ENCODE peak calls at places on chromosomes 3 and 15, in five cellular contexts. One of them, this sample, is unnamed.

GRCh38 chr15:101578443-101578894 is 73.7 kb downstream of the TM2D3 start:
- DNase-seq in fibroblast of lung: no peak
- DNase-seq in RWPE1: no peak
- DNase-seq in effector memory CD4-positive, alpha-beta T cell: no peak
- DNase-seq in CD4-positive, CD25-positive, alpha-beta regulatory T cell: peak; percentile 37
- DNase-seq in this sample: no peak

GRCh38 chr15:63080638-63081250 is 38.2 kb downstream of the TPM1 start:
- DNase-seq in CD4-positive, CD25-positive, alpha-beta regulatory T cell: no peak
- DNase-seq in RWPE1: no peak
- DNase-seq in fibroblast of lung: no peak
- DNase-seq in effector memory CD4-positive, alpha-beta T cell: no peak
- DNase-seq in this sample: peak; percentile 68

GRCh38 chr3:147305533-147306241 is 100.7 kb downstream of the ZIC4 start:
- DNase-seq in RWPE1: no peak
- DNase-seq in fibroblast of lung: peak; percentile 63
- DNase-seq in effector memory CD4-positive, alpha-beta T cell: no peak
- DNase-seq in CD4-positive, CD25-positive, alpha-beta regulatory T cell: no peak
- DNase-seq in this sample: no peak

GRCh38 chr3:1953519-1953918 is 145.1 kb upstream of the CNTN4 start:
- DNase-seq in effector memory CD4-positive, alpha-beta T cell: no peak
- DNase-seq in fibroblast of lung: no peak
- DNase-seq in CD4-positive, CD25-positive, alpha-beta regulatory T cell: no peak
- DNase-seq in RWPE1: no peak
- DNase-seq in this sample: no peak

GRCh38 chr3:127951276-127951675 is 36.2 kb downstream of the KBTBD12 start:
- DNase-seq in effector memory CD4-positive, alpha-beta T cell: no peak
- DNase-seq in RWPE1: no peak
- DNase-seq in fibroblast of lung: peak; percentile 63
- DNase-seq in CD4-positive, CD25-positive, alpha-beta regulatory T cell: no peak
- DNase-seq in this sample: no peak

GRCh38 chr3:46484911-46485696 is 12.7 kb upstream of the RTP3 start:
- DNase-seq in CD4-positive, CD25-positive, alpha-beta regulatory T cell: no peak
- DNase-seq in RWPE1: no peak
- DNase-seq in fibroblast of lung: no peak
- DNase-seq in effector memory CD4-positive, alpha-beta T cell: no peak
- DNase-seq in this sample: no peak

GRCh38 chr3:197555281-197556261 is at the start of gene BDH1:
- DNase-seq in CD4-positive, CD25-positive, alpha-beta regulatory T cell: peak; percentile 75
- DNase-seq in fibroblast of lung: no peak
- DNase-seq in effector memory CD4-positive, alpha-beta T cell: peak; percentile 30
- DNase-seq in RWPE1: peak; percentile 41
- DNase-seq in this sample: no peak

GRCh38 chr15:63435416-63435815 is 53.8 kb upstream of the CA12 start:
- DNase-seq in RWPE1: no peak
- DNase-seq in fibroblast of lung: no peak
- DNase-seq in effector memory CD4-positive, alpha-beta T cell: no peak
- DNase-seq in CD4-positive, CD25-positive, alpha-beta regulatory T cell: no peak
- DNase-seq in this sample: no peak

GRCh38 chr15:47985568-47985967 is 135.2 kb upstream of the SLC24A5 start:
- DNase-seq in effector memory CD4-positive, alpha-beta T cell: no peak
- DNase-seq in fibroblast of lung: no peak
- DNase-seq in CD4-positive, CD25-positive, alpha-beta regulatory T cell: no peak
- DNase-seq in RWPE1: no peak
- DNase-seq in this sample: no peak

GRCh38 chr3:185527364-185527763 is 25.0 kb downstream of the LIPH start:
- DNase-seq in effector memory CD4-positive, alpha-beta T cell: no peak
- DNase-seq in fibroblast of lung: no peak
- DNase-seq in RWPE1: no peak
- DNase-seq in CD4-positive, CD25-positive, alpha-beta regulatory T cell: no peak
- DNase-seq in this sample: no peak

GRCh38 chr3:1439395-1439794 is 346.6 kb downstream of the CNTN6 start:
- DNase-seq in effector memory CD4-positive, alpha-beta T cell: no peak
- DNase-seq in CD4-positive, CD25-positive, alpha-beta regulatory T cell: no peak
- DNase-seq in fibroblast of lung: no peak
- DNase-seq in RWPE1: no peak
- DNase-seq in this sample: no peak

GRCh38 chr3:55724851-55725250 is 237.7 kb upstream of the WNT5A start:
- DNase-seq in CD4-positive, CD25-positive, alpha-beta regulatory T cell: no peak
- DNase-seq in effector memory CD4-positive, alpha-beta T cell: no peak
- DNase-seq in RWPE1: no peak
- DNase-seq in fibroblast of lung: no peak
- DNase-seq in this sample: no peak

GRCh38 chr3:146222204-146223046 is 28.5 kb downstream of the PLSCR4 start:
- DNase-seq in CD4-positive, CD25-positive, alpha-beta regulatory T cell: no peak
- DNase-seq in fibroblast of lung: peak; percentile 48
- DNase-seq in RWPE1: peak; percentile 3
- DNase-seq in effector memory CD4-positive, alpha-beta T cell: no peak
- DNase-seq in this sample: no peak

GRCh38 chr3:61730058-61730457 is 168.7 kb downstream of the PTPRG start:
- DNase-seq in effector memory CD4-positive, alpha-beta T cell: no peak
- DNase-seq in RWPE1: no peak
- DNase-seq in fibroblast of lung: no peak
- DNase-seq in CD4-positive, CD25-positive, alpha-beta regulatory T cell: no peak
- DNase-seq in this sample: no peak

GRCh38 chr3:177523072-177523675 is 325.9 kb upstream of the TBL1XR1 start:
- DNase-seq in fibroblast of lung: peak; percentile 71
- DNase-seq in CD4-positive, CD25-positive, alpha-beta regulatory T cell: no peak
- DNase-seq in effector memory CD4-positive, alpha-beta T cell: no peak
- DNase-seq in RWPE1: no peak
- DNase-seq in this sample: no peak

GRCh38 chr3:177523991-177524438 is 326.7 kb upstream of the TBL1XR1 start:
- DNase-seq in effector memory CD4-positive, alpha-beta T cell: no peak
- DNase-seq in fibroblast of lung: peak; percentile 44
- DNase-seq in RWPE1: peak; percentile 11
- DNase-seq in CD4-positive, CD25-positive, alpha-beta regulatory T cell: no peak
- DNase-seq in this sample: no peak

GRCh38 chr3:177522051-177522450 is 324.8 kb upstream of the TBL1XR1 start:
- DNase-seq in effector memory CD4-positive, alpha-beta T cell: no peak
- DNase-seq in CD4-positive, CD25-positive, alpha-beta regulatory T cell: no peak
- DNase-seq in RWPE1: no peak
- DNase-seq in fibroblast of lung: peak; percentile 76
- DNase-seq in this sample: no peak

GRCh38 chr3:177519588-177519987 is 322.3 kb upstream of the TBL1XR1 start:
- DNase-seq in effector memory CD4-positive, alpha-beta T cell: no peak
- DNase-seq in fibroblast of lung: no peak
- DNase-seq in CD4-positive, CD25-positive, alpha-beta regulatory T cell: no peak
- DNase-seq in RWPE1: no peak
- DNase-seq in this sample: no peak

GRCh38 chr3:177521305-177521704 is 324.0 kb upstream of the TBL1XR1 start:
- DNase-seq in RWPE1: peak; percentile 16
- DNase-seq in fibroblast of lung: no peak
- DNase-seq in CD4-positive, CD25-positive, alpha-beta regulatory T cell: no peak
- DNase-seq in effector memory CD4-positive, alpha-beta T cell: no peak
- DNase-seq in this sample: peak; percentile 72
- H3K27ac ChIP-seq in RWPE1: no peak overlapping the region
- H3K27ac ChIP-seq in fibroblast of lung: no peak overlapping the region
- H3K27ac ChIP-seq in CD4-positive, CD25-positive, alpha-beta regulatory T cell: no peak overlapping the region
- H3K27ac ChIP-seq in effector memory CD4-positive, alpha-beta T cell: no peak overlapping the region
- H3K27ac ChIP-seq in this sample: peak overlapping the region; percentile 1

DNA sequence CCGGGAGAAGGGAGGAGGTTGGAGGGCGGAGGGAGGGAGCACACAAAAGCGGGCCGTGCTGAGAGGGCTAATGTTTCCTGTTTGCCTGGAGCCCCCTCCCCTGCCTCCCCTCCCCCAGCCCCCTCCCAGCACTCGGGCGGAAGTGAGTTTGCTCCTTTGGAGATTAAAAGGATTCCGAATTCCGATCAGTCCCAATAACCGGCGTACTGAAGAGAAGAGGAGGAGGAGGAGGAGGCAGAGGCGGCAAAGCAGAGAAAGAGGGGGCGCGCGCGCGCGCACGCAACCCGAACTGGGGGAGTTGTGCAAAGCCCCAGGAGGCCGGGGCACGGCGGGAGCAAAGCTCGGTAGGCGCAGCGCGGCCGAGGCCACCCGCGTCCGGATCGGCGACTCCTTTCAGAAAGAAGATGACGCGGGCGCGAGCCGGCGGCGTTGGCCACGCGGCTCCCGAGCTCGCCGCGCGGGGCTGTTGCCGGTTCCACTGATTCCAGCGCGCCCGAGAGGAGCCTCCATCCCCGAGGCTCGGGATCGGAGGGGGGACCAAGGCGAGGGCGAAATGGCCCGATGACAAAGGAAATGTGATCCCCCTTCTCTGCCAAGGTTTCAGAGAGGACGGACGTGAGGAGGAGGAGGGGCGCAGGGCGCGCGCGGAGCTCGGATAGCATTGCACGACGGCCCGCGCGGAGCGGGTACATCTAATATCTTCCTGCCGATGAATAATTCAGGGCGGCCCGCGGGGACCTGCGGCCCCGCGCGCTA is 1.2 kb upstream of the TRIM71 start:
- DNase-seq in RWPE1: no peak
- DNase-seq in CD4-positive, CD25-positive, alpha-beta regulatory T cell: peak; percentile 48
- DNase-seq in fibroblast of lung: peak; percentile 26
- DNase-seq in effector memory CD4-positive, alpha-beta T cell: no peak
- DNase-seq in this sample: no peak
- H3K27ac ChIP-seq in RWPE1: no peak overlapping the region
- H3K27ac ChIP-seq in CD4-positive, CD25-positive, alpha-beta regulatory T cell: no peak overlapping the region
- H3K27ac ChIP-seq in fibroblast of lung: no peak overlapping the region
- H3K27ac ChIP-seq in effector memory CD4-positive, alpha-beta T cell: no peak overlapping the region
- H3K27ac ChIP-seq in this sample: no peak overlapping the region

GRCh38 chr3:189297957-189298356 is 126.2 kb downstream of the TPRG1 start:
- DNase-seq in effector memory CD4-positive, alpha-beta T cell: no peak
- DNase-seq in RWPE1: no peak
- DNase-seq in CD4-positive, CD25-positive, alpha-beta regulatory T cell: no peak
- DNase-seq in fibroblast of lung: peak; percentile 19
- DNase-seq in this sample: no peak
- H3K27ac ChIP-seq in effector memory CD4-positive, alpha-beta T cell: no peak overlapping the region
- H3K27ac ChIP-seq in RWPE1: peak overlapping the region; percentile 39
- H3K27ac ChIP-seq in CD4-positive, CD25-positive, alpha-beta regulatory T cell: no peak overlapping the region
- H3K27ac ChIP-seq in fibroblast of lung: no peak overlapping the region
- H3K27ac ChIP-seq in this sample: no peak overlapping the region

GRCh38 chr3:188267790-188268333 is 113.9 kb downstream of the LPP start:
- DNase-seq in CD4-positive, CD25-positive, alpha-beta regulatory T cell: no peak
- DNase-seq in effector memory CD4-positive, alpha-beta T cell: no peak
- DNase-seq in RWPE1: no peak
- DNase-seq in fibroblast of lung: no peak
- DNase-seq in this sample: no peak
- H3K27ac ChIP-seq in CD4-positive, CD25-positive, alpha-beta regulatory T cell: no peak overlapping the region
- H3K27ac ChIP-seq in effector memory CD4-positive, alpha-beta T cell: no peak overlapping the region
- H3K27ac ChIP-seq in RWPE1: no peak overlapping the region
- H3K27ac ChIP-seq in fibroblast of lung: peak overlapping the region; percentile 98
- H3K27ac ChIP-seq in this sample: peak overlapping the region; percentile 82

DNA sequence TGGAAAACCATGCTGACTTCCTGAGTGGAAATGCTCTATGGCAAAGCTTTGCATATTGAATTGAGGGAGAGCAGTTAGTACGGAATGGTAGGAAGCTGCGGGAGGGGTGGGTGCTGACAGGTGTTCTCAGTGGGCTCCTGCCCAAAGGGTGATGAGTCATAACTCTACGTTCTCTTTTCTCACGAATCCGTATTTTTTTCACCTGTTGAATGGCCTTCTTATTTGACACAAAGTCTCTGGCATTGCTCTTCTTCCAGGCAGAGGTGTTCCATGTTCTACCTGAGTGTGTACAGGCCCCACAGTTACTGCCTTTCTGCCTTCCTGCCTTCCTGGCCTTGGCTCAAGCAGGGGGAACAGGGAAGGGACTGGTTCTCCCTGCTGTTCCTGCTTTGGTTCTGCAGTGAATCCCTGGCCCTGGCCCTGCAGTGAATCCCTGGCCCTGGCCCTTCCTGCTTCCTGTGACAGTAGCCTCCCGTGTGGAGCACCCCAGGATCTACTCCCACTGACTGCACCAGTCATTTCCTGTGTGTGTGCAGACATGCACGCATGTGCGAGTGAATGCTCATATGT is 31.9 kb downstream of the TRAK1 start:
- DNase-seq in RWPE1: no peak
- DNase-seq in effector memory CD4-positive, alpha-beta T cell: no peak
- DNase-seq in fibroblast of lung: peak; percentile 39
- DNase-seq in CD4-positive, CD25-positive, alpha-beta regulatory T cell: no peak
- DNase-seq in this sample: peak; percentile 49
- H3K27ac ChIP-seq in RWPE1: peak overlapping the region; percentile 87
- H3K27ac ChIP-seq in effector memory CD4-positive, alpha-beta T cell: no peak overlapping the region
- H3K27ac ChIP-seq in fibroblast of lung: no peak overlapping the region
- H3K27ac ChIP-seq in CD4-positive, CD25-positive, alpha-beta regulatory T cell: no peak overlapping the region
- H3K27ac ChIP-seq in this sample: peak overlapping the region; percentile 81

GRCh38 chr3:152295834-152296233 is 27.1 kb downstream of the MBNL1 start:
- DNase-seq in RWPE1: no peak
- DNase-seq in CD4-positive, CD25-positive, alpha-beta regulatory T cell: no peak
- DNase-seq in fibroblast of lung: no peak
- DNase-seq in effector memory CD4-positive, alpha-beta T cell: no peak
- DNase-seq in this sample: no peak

GRCh38 chr3:152298393-152299242 is 29.9 kb downstream of the MBNL1 start:
- DNase-seq in fibroblast of lung: peak; percentile 95
- DNase-seq in RWPE1: peak; percentile 75
- DNase-seq in effector memory CD4-positive, alpha-beta T cell: peak; percentile 55
- DNase-seq in CD4-positive, CD25-positive, alpha-beta regulatory T cell: peak; percentile 65
- DNase-seq in this sample: no peak

GRCh38 chr3:152295344-152295743 is 26.6 kb downstream of the MBNL1 start:
- DNase-seq in effector memory CD4-positive, alpha-beta T cell: no peak
- DNase-seq in fibroblast of lung: no peak
- DNase-seq in CD4-positive, CD25-positive, alpha-beta regulatory T cell: no peak
- DNase-seq in RWPE1: no peak
- DNase-seq in this sample: no peak

GRCh38 chr3:152296382-152296781 is 27.7 kb downstream of the MBNL1 start:
- DNase-seq in RWPE1: no peak
- DNase-seq in fibroblast of lung: no peak
- DNase-seq in CD4-positive, CD25-positive, alpha-beta regulatory T cell: no peak
- DNase-seq in effector memory CD4-positive, alpha-beta T cell: no peak
- DNase-seq in this sample: no peak

GRCh38 chr3:152296990-152297389 is 28.3 kb downstream of the MBNL1 start:
- DNase-seq in RWPE1: no peak
- DNase-seq in CD4-positive, CD25-positive, alpha-beta regulatory T cell: no peak
- DNase-seq in fibroblast of lung: peak; percentile 48
- DNase-seq in effector memory CD4-positive, alpha-beta T cell: no peak
- DNase-seq in this sample: no peak
- H3K27ac ChIP-seq in RWPE1: peak overlapping the region; percentile 75
- H3K27ac ChIP-seq in CD4-positive, CD25-positive, alpha-beta regulatory T cell: peak overlapping the region; percentile 48
- H3K27ac ChIP-seq in fibroblast of lung: no peak overlapping the region
- H3K27ac ChIP-seq in effector memory CD4-positive, alpha-beta T cell: no peak overlapping the region
- H3K27ac ChIP-seq in this sample: peak overlapping the region; percentile 14

DNA sequence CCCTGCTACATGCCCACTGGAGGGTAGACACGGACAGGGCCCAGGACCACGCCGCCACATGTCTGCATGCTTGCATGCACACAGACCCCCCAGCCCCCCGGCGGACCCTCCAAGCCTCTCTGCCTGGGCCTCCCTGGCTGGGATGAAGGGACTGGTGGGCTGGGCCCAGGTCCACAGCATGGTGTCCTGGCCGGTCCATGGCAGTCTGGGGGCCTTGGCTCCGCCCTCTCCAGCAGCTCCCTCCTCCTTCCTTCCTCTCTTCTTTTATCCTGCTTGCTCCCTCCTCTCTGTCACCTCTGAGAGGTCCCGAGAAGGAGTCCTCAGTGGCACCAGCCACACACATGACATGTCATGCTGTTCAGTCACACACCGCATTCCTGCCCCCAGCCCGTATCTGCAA is 24.5 kb downstream of the DUSP7 start:
- DNase-seq in RWPE1: no peak
- DNase-seq in CD4-positive, CD25-positive, alpha-beta regulatory T cell: no peak
- DNase-seq in fibroblast of lung: no peak
- DNase-seq in effector memory CD4-positive, alpha-beta T cell: no peak
- DNase-seq in this sample: no peak
- H3K27ac ChIP-seq in RWPE1: peak overlapping the region; percentile 100
- H3K27ac ChIP-seq in CD4-positive, CD25-positive, alpha-beta regulatory T cell: no peak overlapping the region
- H3K27ac ChIP-seq in fibroblast of lung: no peak overlapping the region
- H3K27ac ChIP-seq in effector memory CD4-positive, alpha-beta T cell: no peak overlapping the region
- H3K27ac ChIP-seq in this sample: no peak overlapping the region

This sample was measured in breast epithelium.